ENCODE peak calls at places on chromosomes 11 and 22, in nine cellular contexts. D, Q, B, S, A, G, H, Z and K are unnamed samples.

GRCh38 chr22:30267382-30268302 is 991 bp upstream of the OSM start:
- DNase-seq in D (no peak), Q (no peak), B (no peak), S (no peak), A (no peak), G (peak), H (no peak), Z (no peak), K (no peak)

GRCh38 chr11:65645710-65646109 is 7.8 kb downstream of the SIPA1 start:
- DNase-seq in D (no peak), Q (no peak), B (no peak), S (no peak), A (peak), G (no peak), H (no peak), Z (no peak), K (no peak)

GRCh38 chr22:50562523-50563409 is at the start of gene SYCE3:
- DNase-seq in D (peak), Q (peak), B (peak), S (peak), A (peak), G (peak), H (peak), Z (peak), K (no peak)

GRCh38 chr11:19646921-19647320 is 65.7 kb upstream of the NAV2 start:
- DNase-seq in D (no peak), Q (no peak), B (no peak), S (peak), A (peak), G (no peak), H (no peak), Z (no peak), K (no peak)

GRCh38 chr11:86244063-86244521 is 461 bp upstream of the EED start:
- DNase-seq in D (peak), Q (peak), B (no peak), S (peak), A (no peak), G (peak), H (no peak), Z (peak), K (no peak)

GRCh38 chr11:106706355-106706754 is 311.9 kb downstream of the GUCY1A2 start:
- DNase-seq in D (no peak), Q (no peak), B (peak), S (peak), A (peak), G (no peak), H (no peak), Z (no peak), K (no peak)

GRCh38 chr11:7890417-7891179 is 40.5 kb downstream of the OR10A6 start:
- DNase-seq in D (no peak), Q (no peak), B (no peak), S (no peak), A (no peak), G (no peak), H (no peak), Z (peak), K (no peak)

GRCh38 chr11:102120006-102120405 is 9.8 kb downstream of the YAP1 start:
- DNase-seq in D (no peak), Q (no peak), B (no peak), S (peak), A (peak), G (no peak), H (no peak), Z (peak), K (no peak)

GRCh38 chr22:20206709-20207215 is 55.9 kb upstream of the CCDC188 start:
- DNase-seq in D (no peak), Q (no peak), B (no peak), S (peak), A (peak), G (no peak), H (no peak), Z (no peak), K (no peak)

GRCh38 chr22:39278040-39278439 is 33.3 kb upstream of the PDGFB start:
- DNase-seq in D (no peak), Q (peak), B (no peak), S (no peak), A (peak), G (no peak), H (no peak), Z (no peak), K (no peak)

DNA sequence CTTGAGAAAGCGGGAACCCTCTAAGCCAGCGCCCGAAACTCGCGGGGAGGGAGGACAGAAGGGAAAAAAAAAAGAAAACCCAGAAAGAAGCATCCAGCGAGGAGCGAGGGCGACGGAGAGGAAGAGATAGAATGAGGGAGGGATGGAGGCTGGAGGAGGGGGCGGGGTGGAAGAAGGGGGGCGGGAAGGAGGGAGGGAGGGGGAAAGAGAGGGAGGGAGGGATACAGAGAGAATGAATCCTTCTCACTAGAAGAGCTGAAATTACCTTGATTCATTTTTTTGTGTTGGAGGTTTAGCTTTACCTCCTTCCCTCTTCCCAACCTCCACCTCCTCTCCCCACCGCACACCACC is 19.3 kb upstream of the BDNF start:
- DNase-seq in D (no peak), Q (no peak), B (no peak), S (no peak), A (no peak), G (no peak), H (no peak), Z (no peak), K (no peak)
- H3K27ac ChIP-seq in D (no peak), Q (no peak), B (no peak), S (no peak), A (no peak), G (no peak), H (no peak), Z (no peak), K (no peak)

GRCh38 chr11:78248903-78249302 is 60.2 kb downstream of the USP35 start:
- DNase-seq in D (no peak), Q (no peak), B (no peak), S (no peak), A (no peak), G (no peak), H (no peak), Z (no peak), K (no peak)

GRCh38 chr11:78248191-78248590 is 59.5 kb downstream of the USP35 start:
- DNase-seq in D (no peak), Q (no peak), B (no peak), S (no peak), A (no peak), G (no peak), H (no peak), Z (no peak), K (no peak)

GRCh38 chr11:78253797-78254196 is 65.1 kb downstream of the USP35 start:
- DNase-seq in D (no peak), Q (no peak), B (no peak), S (no peak), A (no peak), G (no peak), H (no peak), Z (no peak), K (no peak)

GRCh38 chr11:78250099-78250498 is 61.4 kb downstream of the USP35 start:
- DNase-seq in D (no peak), Q (no peak), B (no peak), S (no peak), A (no peak), G (no peak), H (no peak), Z (no peak), K (no peak)

DNA sequence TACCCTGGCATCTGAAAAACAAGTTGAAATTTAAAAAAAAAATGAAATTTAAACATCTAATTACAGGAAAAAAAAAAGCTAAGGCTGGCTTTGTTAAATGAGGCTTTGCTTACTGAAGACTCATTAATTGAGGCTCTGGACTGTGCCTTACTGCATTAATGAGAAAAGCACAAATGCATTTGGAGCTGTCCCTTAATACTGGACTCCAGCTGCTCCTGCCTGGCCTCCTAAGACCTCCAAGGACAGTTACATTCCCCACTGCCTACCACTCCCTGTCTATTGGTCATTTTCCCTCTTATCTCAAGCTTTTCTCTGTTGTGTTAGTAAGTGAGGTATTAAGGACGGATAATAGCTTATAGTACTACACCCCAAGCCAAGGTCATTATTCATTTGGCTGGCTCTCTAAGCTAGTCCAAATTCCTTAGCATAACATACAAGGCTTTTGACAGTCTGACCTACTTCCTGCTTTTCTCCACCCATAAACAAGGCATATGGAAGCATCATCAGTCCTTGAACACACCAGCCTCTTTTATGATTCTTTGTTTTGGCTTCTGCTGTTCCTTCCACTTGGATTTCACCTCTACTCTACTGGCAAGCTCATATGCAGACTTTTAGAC is 62.5 kb downstream of the USP35 start:
- DNase-seq in D (no peak), Q (no peak), B (no peak), S (no peak), A (peak), G (no peak), H (no peak), Z (no peak), K (no peak)
- H3K27ac ChIP-seq in D (no peak), Q (peak), B (no peak), S (no peak), A (no peak), G (no peak), H (no peak), Z (no peak), K (no peak)

DNA sequence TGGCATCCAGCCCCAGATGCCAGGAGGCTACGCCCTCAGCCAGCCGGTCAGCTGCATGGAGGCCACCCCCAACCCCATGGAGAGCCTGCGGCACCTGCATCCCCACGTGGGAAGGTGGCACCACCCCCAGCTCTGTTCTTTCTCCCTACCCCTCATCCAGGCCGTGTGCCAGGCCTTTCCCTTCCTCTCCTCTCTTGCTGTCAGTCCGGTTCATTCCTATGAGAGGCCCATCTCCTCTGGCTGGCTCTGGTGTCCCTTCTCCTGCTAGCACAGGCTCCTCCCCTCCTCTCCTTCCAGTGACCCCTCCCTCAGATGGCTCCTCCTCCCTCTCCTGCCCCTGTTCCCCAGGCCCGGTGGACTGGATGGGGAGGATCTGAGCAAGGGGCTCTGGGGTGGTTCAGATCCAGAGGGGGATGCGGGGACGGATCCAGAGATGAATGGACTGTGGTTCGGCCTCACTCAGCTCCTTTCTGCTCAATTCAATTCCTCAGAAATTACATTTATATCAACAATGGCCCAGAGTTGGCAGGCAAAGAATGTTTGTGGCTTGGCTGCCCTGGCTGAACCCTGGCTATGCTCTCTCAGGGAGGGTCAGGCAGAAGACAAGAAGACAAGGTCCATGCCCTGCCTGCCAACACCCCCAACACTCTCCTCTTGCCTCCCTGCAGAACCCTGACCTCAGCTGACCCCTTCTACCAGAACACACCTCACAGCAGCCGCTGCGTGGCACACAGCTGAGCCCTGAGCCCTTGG is 18.5 kb upstream of the LRRC10B start:
- DNase-seq in D (no peak), Q (no peak), B (no peak), S (no peak), A (peak), G (no peak), H (no peak), Z (peak), K (no peak)
- H3K27ac ChIP-seq in D (peak), Q (peak), B (no peak), S (no peak), A (no peak), G (no peak), H (no peak), Z (no peak), K (peak)

DNA sequence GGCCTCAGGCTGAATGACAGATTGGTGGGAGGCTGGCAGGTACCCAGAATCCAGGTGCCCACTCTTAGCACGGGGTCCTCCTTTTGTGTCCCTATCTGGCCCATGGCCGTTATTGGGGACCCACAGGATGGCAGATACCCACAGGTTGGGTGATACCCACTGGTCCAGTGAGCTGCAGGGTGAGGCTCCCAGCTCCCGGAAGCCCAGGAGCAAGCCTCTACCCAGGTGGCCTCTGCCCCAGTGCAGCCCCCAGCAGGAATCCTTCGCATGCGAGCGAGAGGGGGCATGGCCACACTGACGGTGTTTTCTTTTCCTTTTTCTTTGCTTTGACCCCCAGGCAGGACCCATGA is 116.1 kb downstream of the PHF21B start:
- DNase-seq in D (no peak), Q (no peak), B (no peak), S (no peak), A (no peak), G (no peak), H (no peak), Z (no peak), K (no peak)
- H3K27ac ChIP-seq in D (no peak), Q (no peak), B (no peak), S (no peak), A (no peak), G (no peak), H (no peak), Z (no peak), K (no peak)

GRCh38 chr11:76752321-76753175 is 30.6 kb upstream of the TSKU start:
- DNase-seq in D (peak), Q (peak), B (no peak), S (no peak), A (peak), G (no peak), H (no peak), Z (no peak), K (no peak)
- H3K27ac ChIP-seq in D (peak), Q (peak), B (no peak), S (no peak), A (no peak), G (no peak), H (no peak), Z (no peak), K (peak)

GRCh38 chr22:44344407-44344806 is 31.7 kb upstream of the SHISAL1 start:
- DNase-seq in D (peak), Q (no peak), B (no peak), S (no peak), A (no peak), G (no peak), H (no peak), Z (no peak), K (no peak)

GRCh38 chr22:44340271-44341239 is 27.8 kb upstream of the SHISAL1 start:
- DNase-seq in D (no peak), Q (no peak), B (no peak), S (no peak), A (no peak), G (no peak), H (no peak), Z (no peak), K (no peak)

GRCh38 chr22:44341431-44342346 is 28.9 kb upstream of the SHISAL1 start:
- DNase-seq in D (peak), Q (peak), B (no peak), S (no peak), A (peak), G (no peak), H (no peak), Z (peak), K (no peak)

GRCh38 chr22:44345872-44346271 is 33.1 kb upstream of the SHISAL1 start:
- DNase-seq in D (no peak), Q (no peak), B (no peak), S (no peak), A (no peak), G (no peak), H (no peak), Z (no peak), K (no peak)

DNA sequence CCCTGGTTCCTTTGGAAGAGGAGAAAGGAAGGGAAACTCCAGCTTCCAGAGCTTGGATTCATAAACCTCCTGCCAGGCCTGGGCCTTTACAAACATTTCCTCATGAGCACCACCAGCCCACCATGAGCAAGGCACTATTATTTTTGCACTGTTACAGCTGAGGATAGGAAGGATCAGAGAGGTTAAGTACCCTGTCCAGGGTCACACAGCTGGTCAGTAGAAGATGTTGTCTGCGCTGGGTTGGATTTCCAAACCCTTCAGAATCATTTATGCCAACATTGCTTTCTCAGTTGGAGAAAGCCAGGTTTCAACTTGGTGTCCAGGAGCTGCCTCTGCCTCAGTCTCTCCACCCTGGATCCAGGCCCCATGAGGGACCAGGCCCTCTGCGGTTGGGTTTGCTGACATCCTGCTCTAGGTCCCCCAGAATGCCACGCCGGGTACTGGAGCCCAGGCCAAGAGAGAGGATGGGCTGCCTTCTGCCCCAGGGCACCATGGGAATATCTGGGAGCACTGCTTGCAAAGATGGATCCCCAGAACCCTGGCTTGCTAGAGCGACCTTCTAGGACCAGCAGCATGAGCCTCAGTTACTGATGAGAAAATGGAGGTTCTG is 29.7 kb upstream of the SHISAL1 start:
- DNase-seq in D (no peak), Q (no peak), B (no peak), S (no peak), A (no peak), G (no peak), H (no peak), Z (no peak), K (no peak)
- H3K27ac ChIP-seq in D (peak), Q (no peak), B (no peak), S (no peak), A (peak), G (no peak), H (no peak), Z (peak), K (peak)

DNA sequence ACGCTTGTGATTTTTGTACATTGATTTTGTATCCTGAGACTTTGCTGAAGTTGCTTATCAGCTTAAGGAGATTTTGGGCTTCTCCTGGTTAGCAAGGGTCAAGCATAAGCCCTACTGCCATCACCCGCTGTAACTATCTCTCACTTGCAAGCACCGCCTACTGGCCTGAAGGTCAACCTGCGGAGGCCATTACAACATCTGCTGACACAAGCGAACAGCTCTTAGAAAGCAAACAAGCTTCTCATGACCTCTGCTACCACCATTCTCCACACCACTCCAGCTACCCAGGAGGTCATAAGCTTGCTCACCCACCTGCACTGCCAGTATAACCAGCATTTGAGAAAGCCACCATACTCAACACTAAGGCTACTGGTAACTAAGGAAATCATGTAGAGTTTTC is 288.4 kb upstream of the KIRREL3 start:
- DNase-seq in D (no peak), Q (no peak), B (no peak), S (no peak), A (no peak), G (no peak), H (no peak), Z (no peak), K (no peak)
- H3K27ac ChIP-seq in D (no peak), Q (no peak), B (no peak), S (no peak), A (no peak), G (no peak), H (no peak), Z (no peak), K (no peak)

DNA sequence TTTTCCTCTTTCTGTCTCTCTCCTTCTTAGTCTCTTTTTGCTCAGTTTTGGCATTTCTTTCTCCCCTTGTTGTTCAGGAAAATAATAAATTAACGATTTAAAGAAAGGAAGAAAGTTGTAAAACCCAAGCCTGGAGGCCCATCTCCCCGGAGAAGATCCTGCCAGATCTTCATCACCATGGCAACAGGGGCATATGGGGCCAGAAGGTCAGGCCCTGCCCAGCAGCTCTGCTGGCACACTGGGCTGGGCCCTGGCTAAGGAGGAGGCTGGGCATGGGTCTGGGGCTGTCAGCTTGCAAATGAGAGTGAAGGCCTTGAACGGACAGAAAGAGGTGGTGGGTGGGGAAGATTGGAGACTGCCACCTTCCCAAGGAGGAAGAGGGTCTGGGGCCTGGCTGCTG is 2.8 kb downstream of the LRRC10B start:
- DNase-seq in D (no peak), Q (no peak), B (no peak), S (no peak), A (no peak), G (no peak), H (no peak), Z (peak), K (no peak)
- H3K27ac ChIP-seq in D (peak), Q (no peak), B (no peak), S (no peak), A (no peak), G (no peak), H (no peak), Z (no peak), K (peak)